ENCODE peak calls at places on chromosomes 5 and 9, in seven cellular contexts. One of them, this sample, is unnamed.

GRCh38 chr5:169917425-169917824 is 62.9 kb downstream of the INSYN2B start:
- DNase-seq in fibroblast of lung: no peak
- DNase-seq in pancreas: no peak
- DNase-seq in keratinocyte: no peak
- DNase-seq in heart left ventricle: no peak
- DNase-seq in colonic mucosa: no peak
- DNase-seq in cardiac muscle cell: no peak
- DNase-seq in this sample: no peak

GRCh38 chr9:95510610-95511231 is 6.0 kb downstream of the PTCH1 start:
- DNase-seq in fibroblast of lung: peak; percentile 95
- DNase-seq in pancreas: peak; percentile 93
- DNase-seq in keratinocyte: peak; percentile 49
- DNase-seq in heart left ventricle: peak; percentile 92
- DNase-seq in colonic mucosa: peak; percentile 88
- DNase-seq in cardiac muscle cell: peak; percentile 99
- DNase-seq in this sample: peak; percentile 95

GRCh38 chr5:14447958-14448881 is 133.4 kb upstream of the OTULINL start:
- DNase-seq in fibroblast of lung: peak; percentile 62
- DNase-seq in pancreas: no peak
- DNase-seq in keratinocyte: no peak
- DNase-seq in heart left ventricle: peak; percentile 49
- DNase-seq in colonic mucosa: peak; percentile 50
- DNase-seq in cardiac muscle cell: peak; percentile 84
- DNase-seq in this sample: no peak

GRCh38 chr5:58135571-58136335 is 324.1 kb downstream of the PLK2 start:
- DNase-seq in fibroblast of lung: peak; percentile 67
- DNase-seq in pancreas: no peak
- DNase-seq in keratinocyte: no peak
- DNase-seq in heart left ventricle: no peak
- DNase-seq in colonic mucosa: no peak
- DNase-seq in cardiac muscle cell: no peak
- DNase-seq in this sample: no peak

GRCh38 chr5:155759252-155759651 is 567.7 kb upstream of the SGCD start:
- DNase-seq in fibroblast of lung: no peak
- DNase-seq in pancreas: no peak
- DNase-seq in keratinocyte: no peak
- DNase-seq in heart left ventricle: no peak
- DNase-seq in colonic mucosa: no peak
- DNase-seq in cardiac muscle cell: no peak
- DNase-seq in this sample: no peak

GRCh38 chr5:121366515-121366914 is 485.2 kb upstream of the FTMT start:
- DNase-seq in fibroblast of lung: peak; percentile 62
- DNase-seq in pancreas: no peak
- DNase-seq in keratinocyte: no peak
- DNase-seq in heart left ventricle: no peak
- DNase-seq in colonic mucosa: no peak
- DNase-seq in cardiac muscle cell: no peak
- DNase-seq in this sample: no peak

GRCh38 chr5:171863928-171864327 is 78.3 kb downstream of the SMIM23 start:
- DNase-seq in fibroblast of lung: peak; percentile 96
- DNase-seq in pancreas: no peak
- DNase-seq in keratinocyte: peak; percentile 58
- DNase-seq in heart left ventricle: no peak
- DNase-seq in colonic mucosa: no peak
- DNase-seq in cardiac muscle cell: peak; percentile 42
- DNase-seq in this sample: no peak

GRCh38 chr9:8514760-8515159 is 715.2 kb upstream of the DMAC1 start:
- DNase-seq in fibroblast of lung: no peak
- DNase-seq in pancreas: no peak
- DNase-seq in keratinocyte: no peak
- DNase-seq in heart left ventricle: no peak
- DNase-seq in colonic mucosa: no peak
- DNase-seq in cardiac muscle cell: no peak
- DNase-seq in this sample: no peak

GRCh38 chr9:119811030-119811429 is 441.8 kb upstream of the BRINP1 start:
- DNase-seq in fibroblast of lung: peak; percentile 85
- DNase-seq in pancreas: no peak
- DNase-seq in keratinocyte: no peak
- DNase-seq in heart left ventricle: no peak
- DNase-seq in colonic mucosa: no peak
- DNase-seq in cardiac muscle cell: no peak
- DNase-seq in this sample: no peak

GRCh38 chr9:125889122-125889523 is 141.9 kb downstream of the PBX3 start:
- DNase-seq in fibroblast of lung: peak; percentile 56
- DNase-seq in pancreas: no peak
- DNase-seq in keratinocyte: no peak
- DNase-seq in heart left ventricle: peak; percentile 35
- DNase-seq in colonic mucosa: peak; percentile 25
- DNase-seq in cardiac muscle cell: peak; percentile 42
- DNase-seq in this sample: no peak

GRCh38 chr5:37839441-37840035 is 303 bp downstream of the GDNF start:
- DNase-seq in fibroblast of lung: peak; percentile 71
- DNase-seq in pancreas: no peak
- DNase-seq in keratinocyte: no peak
- DNase-seq in heart left ventricle: peak; percentile 53
- DNase-seq in colonic mucosa: no peak
- DNase-seq in cardiac muscle cell: peak; percentile 69
- DNase-seq in this sample: no peak

DNA sequence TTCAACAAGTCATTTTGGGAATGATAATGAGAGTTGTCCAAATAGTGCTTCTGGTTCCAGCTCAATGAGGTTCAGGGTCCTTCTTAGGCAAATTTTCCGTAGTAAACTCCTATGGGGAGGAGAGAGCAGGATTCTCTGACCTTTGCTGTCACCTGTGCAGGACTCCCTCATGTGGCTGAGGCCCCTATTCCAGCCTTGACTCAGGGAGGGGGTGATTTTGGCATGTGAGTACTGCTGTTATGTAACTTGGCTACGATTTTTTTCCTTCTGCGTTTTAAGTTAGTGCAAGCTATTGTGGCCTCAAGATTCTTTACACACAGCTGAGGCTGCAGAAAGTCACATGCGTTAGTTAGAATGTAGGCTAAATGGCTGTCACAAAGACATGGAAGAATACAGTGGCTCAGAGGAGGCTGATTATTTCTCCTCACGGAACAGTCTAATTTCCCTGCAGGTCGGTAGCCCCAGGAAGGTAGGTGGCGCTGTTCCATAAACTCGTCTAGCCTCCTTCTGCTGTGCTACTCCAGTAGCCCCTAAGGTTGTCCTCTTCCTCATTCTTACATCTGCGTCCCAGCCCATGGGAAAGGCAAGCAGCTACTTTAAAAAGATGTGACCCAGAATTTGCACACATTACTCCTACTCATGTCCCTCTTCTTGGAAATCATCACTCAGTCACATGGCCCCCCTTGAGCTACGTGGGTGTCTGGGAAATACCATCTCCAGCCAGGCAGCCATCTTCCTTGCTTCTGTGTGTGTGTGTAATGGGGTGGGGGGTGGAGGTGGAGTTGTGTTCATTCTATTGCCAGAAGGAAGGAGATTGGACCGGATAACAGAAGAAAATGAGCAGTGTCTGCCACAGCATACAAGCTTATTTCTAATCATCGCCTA is 486.5 kb downstream of the CCDC171 start:
- DNase-seq in fibroblast of lung: peak; percentile 45
- DNase-seq in pancreas: no peak
- DNase-seq in keratinocyte: no peak
- DNase-seq in heart left ventricle: no peak
- DNase-seq in colonic mucosa: peak; percentile 22
- DNase-seq in cardiac muscle cell: peak; percentile 46
- DNase-seq in this sample: no peak
- TF ChIP-seq CTCF in fibroblast of lung: peak; percentile 28
- TF ChIP-seq CTCF in pancreas: no peak
- TF ChIP-seq CTCF in keratinocyte: peak; percentile 32
- TF ChIP-seq CTCF in heart left ventricle: peak; percentile 41
- TF ChIP-seq CTCF in colonic mucosa: no peak
- TF ChIP-seq CTCF in cardiac muscle cell: peak; percentile 28
- TF ChIP-seq CTCF in this sample: no peak

DNA sequence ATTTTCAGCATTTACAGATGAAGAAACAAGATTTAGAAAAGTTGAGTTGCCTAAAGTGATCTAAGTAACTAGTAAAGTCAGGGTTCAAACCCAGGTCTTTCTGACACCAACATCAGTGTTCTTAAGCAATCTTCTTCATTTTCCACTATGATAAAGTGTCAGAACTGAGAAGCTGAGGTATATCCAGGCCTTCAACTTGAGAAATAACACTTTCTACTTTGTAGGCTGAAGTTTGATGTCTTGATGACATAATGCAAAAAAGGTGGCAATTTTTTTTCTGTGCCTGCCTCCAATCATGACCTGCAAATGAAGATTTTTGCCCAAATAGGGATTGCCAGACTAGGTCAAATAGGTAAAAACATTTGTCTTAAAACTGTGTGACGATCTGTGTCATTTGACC is 81.3 kb downstream of the NR3C1 start:
- DNase-seq in fibroblast of lung: no peak
- DNase-seq in pancreas: no peak
- DNase-seq in keratinocyte: no peak
- DNase-seq in heart left ventricle: no peak
- DNase-seq in colonic mucosa: no peak
- DNase-seq in cardiac muscle cell: no peak
- DNase-seq in this sample: no peak
- H3K36me3 ChIP-seq in fibroblast of lung: no peaks in the 10 kb centered on the region
- H3K36me3 ChIP-seq in pancreas: no peaks in the 10 kb centered on the region
- H3K36me3 ChIP-seq in keratinocyte: no peaks in the 10 kb centered on the region
- H3K36me3 ChIP-seq in heart left ventricle: no peaks in the 10 kb centered on the region
- H3K36me3 ChIP-seq in colonic mucosa: no peaks in the 10 kb centered on the region
- H3K36me3 ChIP-seq in cardiac muscle cell: no peaks in the 10 kb centered on the region
- H3K36me3 ChIP-seq in this sample: no peaks in the 10 kb centered on the region

GRCh38 chr9:133973791-133974630 is 18.1 kb downstream of the VAV2 start:
- DNase-seq in fibroblast of lung: no peak
- DNase-seq in pancreas: peak; percentile 69
- DNase-seq in keratinocyte: no peak
- DNase-seq in heart left ventricle: peak; percentile 9
- DNase-seq in colonic mucosa: peak; percentile 71
- DNase-seq in cardiac muscle cell: no peak
- DNase-seq in this sample: no peak
- H3K27ac ChIP-seq in fibroblast of lung: no peak overlapping the region
- H3K27ac ChIP-seq in pancreas: no peak overlapping the region
- H3K27ac ChIP-seq in keratinocyte: no peak overlapping the region
- H3K27ac ChIP-seq in heart left ventricle: no peak overlapping the region
- H3K27ac ChIP-seq in colonic mucosa: no peak overlapping the region
- H3K27ac ChIP-seq in cardiac muscle cell: no peak overlapping the region
- H3K27ac ChIP-seq in this sample: peak overlapping the region; percentile 61

DNA sequence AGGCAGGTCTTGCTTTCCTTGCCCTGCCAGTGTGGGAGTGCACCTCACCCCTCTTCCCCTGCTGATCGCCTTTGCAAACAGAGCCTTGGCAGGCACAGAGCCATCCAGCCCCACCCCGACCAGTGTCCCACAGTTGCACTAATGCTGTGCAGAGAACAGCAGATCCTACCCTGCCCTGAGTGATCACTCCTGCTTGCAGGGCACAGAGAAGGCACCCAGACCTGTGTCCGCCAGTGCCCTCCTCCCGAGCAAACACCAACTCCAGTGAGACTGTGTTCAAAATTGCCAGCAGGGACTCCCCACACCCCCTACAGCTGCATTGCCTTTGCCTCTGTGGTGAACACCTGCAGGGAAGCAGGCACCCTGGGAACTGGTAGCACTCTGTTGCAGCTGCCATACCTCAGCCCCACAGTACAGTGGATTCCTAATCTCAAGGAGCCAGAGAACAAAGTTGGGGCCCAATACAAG is 93.1 kb upstream of the PIK3R1 start:
- DNase-seq in fibroblast of lung: no peak
- DNase-seq in pancreas: no peak
- DNase-seq in keratinocyte: no peak
- DNase-seq in heart left ventricle: no peak
- DNase-seq in colonic mucosa: peak; percentile 77
- DNase-seq in cardiac muscle cell: no peak
- DNase-seq in this sample: peak; percentile 75
- TF ChIP-seq CTCF in fibroblast of lung: no peak
- TF ChIP-seq CTCF in pancreas: no peak
- TF ChIP-seq CTCF in keratinocyte: no peak
- TF ChIP-seq CTCF in heart left ventricle: no peak
- TF ChIP-seq CTCF in colonic mucosa: no peak
- TF ChIP-seq CTCF in cardiac muscle cell: no peak
- TF ChIP-seq CTCF in this sample: no peak

GRCh38 chr9:354453-354852 is 139.8 kb downstream of the DOCK8 start:
- DNase-seq in fibroblast of lung: no peak
- DNase-seq in pancreas: no peak
- DNase-seq in keratinocyte: no peak
- DNase-seq in heart left ventricle: no peak
- DNase-seq in colonic mucosa: no peak
- DNase-seq in cardiac muscle cell: no peak
- DNase-seq in this sample: no peak
- H3K36me3 ChIP-seq in fibroblast of lung: no peaks in the 10 kb centered on the region
- H3K36me3 ChIP-seq in pancreas: no peaks in the 10 kb centered on the region
- H3K36me3 ChIP-seq in keratinocyte: no peaks in the 10 kb centered on the region
- H3K36me3 ChIP-seq in heart left ventricle: no peaks in the 10 kb centered on the region
- H3K36me3 ChIP-seq in colonic mucosa: no peaks in the 10 kb centered on the region
- H3K36me3 ChIP-seq in cardiac muscle cell: no peaks in the 10 kb centered on the region
- H3K36me3 ChIP-seq in this sample: no peaks in the 10 kb centered on the region

GRCh38 chr9:123568691-123569342 is 212.8 kb downstream of the CRB2 start:
- DNase-seq in fibroblast of lung: peak; percentile 60
- DNase-seq in pancreas: no peak
- DNase-seq in keratinocyte: no peak
- DNase-seq in heart left ventricle: no peak
- DNase-seq in colonic mucosa: no peak
- DNase-seq in cardiac muscle cell: peak; percentile 57
- DNase-seq in this sample: no peak

GRCh38 chr9:123567013-123567412 is 211.0 kb downstream of the CRB2 start:
- DNase-seq in fibroblast of lung: no peak
- DNase-seq in pancreas: no peak
- DNase-seq in keratinocyte: no peak
- DNase-seq in heart left ventricle: no peak
- DNase-seq in colonic mucosa: no peak
- DNase-seq in cardiac muscle cell: no peak
- DNase-seq in this sample: no peak

GRCh38 chr9:123562844-123563346 is 206.9 kb downstream of the CRB2 start:
- DNase-seq in fibroblast of lung: peak; percentile 98
- DNase-seq in pancreas: no peak
- DNase-seq in keratinocyte: peak; percentile 50
- DNase-seq in heart left ventricle: no peak
- DNase-seq in colonic mucosa: no peak
- DNase-seq in cardiac muscle cell: peak; percentile 77
- DNase-seq in this sample: no peak

GRCh38 chr9:123561055-123561454 is 205.1 kb downstream of the CRB2 start:
- DNase-seq in fibroblast of lung: no peak
- DNase-seq in pancreas: no peak
- DNase-seq in keratinocyte: no peak
- DNase-seq in heart left ventricle: no peak
- DNase-seq in colonic mucosa: no peak
- DNase-seq in cardiac muscle cell: no peak
- DNase-seq in this sample: no peak

DNA sequence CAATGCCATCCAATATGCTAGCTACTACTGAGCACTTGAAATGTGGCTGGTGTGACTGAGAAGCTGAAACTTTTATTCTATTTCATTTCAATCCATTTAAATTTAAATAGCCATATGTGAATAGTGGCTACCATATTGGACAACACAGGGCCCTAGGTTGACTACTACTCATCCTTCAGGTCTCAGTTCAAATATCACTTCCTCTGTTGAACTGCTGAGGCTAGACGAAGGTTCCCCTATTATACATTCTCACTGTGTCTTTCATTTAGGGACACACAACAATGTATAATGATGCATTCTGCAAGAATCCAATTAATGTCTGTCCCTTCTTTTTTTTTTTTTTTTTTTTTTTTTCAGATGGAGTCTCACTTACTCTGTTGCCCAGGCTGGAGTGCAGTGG is 208.7 kb downstream of the CRB2 start:
- DNase-seq in fibroblast of lung: no peak
- DNase-seq in pancreas: no peak
- DNase-seq in keratinocyte: no peak
- DNase-seq in heart left ventricle: no peak
- DNase-seq in colonic mucosa: no peak
- DNase-seq in cardiac muscle cell: no peak
- DNase-seq in this sample: no peak
- H3K27ac ChIP-seq in fibroblast of lung: no peak overlapping the region
- H3K27ac ChIP-seq in pancreas: no peak overlapping the region
- H3K27ac ChIP-seq in keratinocyte: no peak overlapping the region
- H3K27ac ChIP-seq in heart left ventricle: no peak overlapping the region
- H3K27ac ChIP-seq in colonic mucosa: no peak overlapping the region
- H3K27ac ChIP-seq in cardiac muscle cell: no peak overlapping the region
- H3K27ac ChIP-seq in this sample: no peak overlapping the region